ENCODE peak calls at places on chromosome 21, in nine cellular contexts. One of them, this sample, is unnamed.

GRCh38 chr21:42019101-42019605 is 9.0 kb upstream of the ZBTB21 start:
- DNase-seq in caudate nucleus: no peak
- DNase-seq in T-helper 1 cell: no peak
- DNase-seq in activated CD4-positive, alpha-beta T cell treated with anti-CD3 and anti-CD28 coated beads for 24 hours: no peak
- DNase-seq in HFF-Myc: no peak
- DNase-seq in left ventricle myocardium superior: no peak
- DNase-seq in iPS-NIHi11: no peak
- DNase-seq in stimulated activated naive B cell treated with anti-CD40 and anti-IgM and Interleukin-4, amounts not matched to agents 10 μg/mL and 1 μg/mL and 100 μg/mL, for 72 hours: no peak
- DNase-seq in nephron progenitor cell: no peak
- DNase-seq in this sample: no peak

GRCh38 chr21:45820171-45821091 is 161.1 kb upstream of the COL6A1 start:
- DNase-seq in caudate nucleus: peak; percentile 59
- DNase-seq in T-helper 1 cell: peak; percentile 60
- DNase-seq in activated CD4-positive, alpha-beta T cell treated with anti-CD3 and anti-CD28 coated beads for 24 hours: peak; percentile 74
- DNase-seq in HFF-Myc: peak; percentile 77
- DNase-seq in left ventricle myocardium superior: peak; percentile 84
- DNase-seq in iPS-NIHi11: peak; percentile 92
- DNase-seq in stimulated activated naive B cell treated with anti-CD40 and anti-IgM and Interleukin-4, amounts not matched to agents 10 μg/mL and 1 μg/mL and 100 μg/mL, for 72 hours: peak; percentile 54
- DNase-seq in nephron progenitor cell: peak; percentile 90
- DNase-seq in this sample: peak; percentile 90

GRCh38 chr21:33308586-33309490 is 15.9 kb upstream of the IFNAR1 start:
- DNase-seq in caudate nucleus: no peak
- DNase-seq in T-helper 1 cell: no peak
- DNase-seq in activated CD4-positive, alpha-beta T cell treated with anti-CD3 and anti-CD28 coated beads for 24 hours: no peak
- DNase-seq in HFF-Myc: peak; percentile 77
- DNase-seq in left ventricle myocardium superior: no peak
- DNase-seq in iPS-NIHi11: no peak
- DNase-seq in stimulated activated naive B cell treated with anti-CD40 and anti-IgM and Interleukin-4, amounts not matched to agents 10 μg/mL and 1 μg/mL and 100 μg/mL, for 72 hours: peak; percentile 72
- DNase-seq in nephron progenitor cell: no peak
- DNase-seq in this sample: peak; percentile 81

GRCh38 chr21:41703857-41704501 is 62.9 kb downstream of the RIPK4 start:
- DNase-seq in caudate nucleus: no peak
- DNase-seq in T-helper 1 cell: no peak
- DNase-seq in activated CD4-positive, alpha-beta T cell treated with anti-CD3 and anti-CD28 coated beads for 24 hours: no peak
- DNase-seq in HFF-Myc: no peak
- DNase-seq in left ventricle myocardium superior: no peak
- DNase-seq in iPS-NIHi11: no peak
- DNase-seq in stimulated activated naive B cell treated with anti-CD40 and anti-IgM and Interleukin-4, amounts not matched to agents 10 μg/mL and 1 μg/mL and 100 μg/mL, for 72 hours: no peak
- DNase-seq in nephron progenitor cell: no peak
- DNase-seq in this sample: no peak

GRCh38 chr21:46065215-46065992 is 32.5 kb upstream of the COL6A2 start:
- DNase-seq in caudate nucleus: no peak
- DNase-seq in T-helper 1 cell: no peak
- DNase-seq in activated CD4-positive, alpha-beta T cell treated with anti-CD3 and anti-CD28 coated beads for 24 hours: no peak
- DNase-seq in HFF-Myc: no peak
- DNase-seq in left ventricle myocardium superior: peak; percentile 78
- DNase-seq in iPS-NIHi11: no peak
- DNase-seq in stimulated activated naive B cell treated with anti-CD40 and anti-IgM and Interleukin-4, amounts not matched to agents 10 μg/mL and 1 μg/mL and 100 μg/mL, for 72 hours: no peak
- DNase-seq in nephron progenitor cell: no peak
- DNase-seq in this sample: no peak

GRCh38 chr21:45318556-45319341 is 31.1 kb upstream of the POFUT2 start:
- DNase-seq in caudate nucleus: no peak
- DNase-seq in T-helper 1 cell: no peak
- DNase-seq in activated CD4-positive, alpha-beta T cell treated with anti-CD3 and anti-CD28 coated beads for 24 hours: no peak
- DNase-seq in HFF-Myc: no peak
- DNase-seq in left ventricle myocardium superior: peak; percentile 85
- DNase-seq in iPS-NIHi11: peak; percentile 60
- DNase-seq in stimulated activated naive B cell treated with anti-CD40 and anti-IgM and Interleukin-4, amounts not matched to agents 10 μg/mL and 1 μg/mL and 100 μg/mL, for 72 hours: no peak
- DNase-seq in nephron progenitor cell: peak; percentile 56
- DNase-seq in this sample: no peak

GRCh38 chr21:42237577-42237976 is 18.6 kb downstream of the ABCG1 start:
- DNase-seq in caudate nucleus: no peak
- DNase-seq in T-helper 1 cell: no peak
- DNase-seq in activated CD4-positive, alpha-beta T cell treated with anti-CD3 and anti-CD28 coated beads for 24 hours: no peak
- DNase-seq in HFF-Myc: no peak
- DNase-seq in left ventricle myocardium superior: no peak
- DNase-seq in iPS-NIHi11: no peak
- DNase-seq in stimulated activated naive B cell treated with anti-CD40 and anti-IgM and Interleukin-4, amounts not matched to agents 10 μg/mL and 1 μg/mL and 100 μg/mL, for 72 hours: no peak
- DNase-seq in nephron progenitor cell: no peak
- DNase-seq in this sample: no peak

GRCh38 chr21:28523367-28523766 is 469.3 kb downstream of the LTN1 start:
- DNase-seq in caudate nucleus: no peak
- DNase-seq in T-helper 1 cell: no peak
- DNase-seq in activated CD4-positive, alpha-beta T cell treated with anti-CD3 and anti-CD28 coated beads for 24 hours: no peak
- DNase-seq in HFF-Myc: no peak
- DNase-seq in left ventricle myocardium superior: no peak
- DNase-seq in iPS-NIHi11: no peak
- DNase-seq in stimulated activated naive B cell treated with anti-CD40 and anti-IgM and Interleukin-4, amounts not matched to agents 10 μg/mL and 1 μg/mL and 100 μg/mL, for 72 hours: no peak
- DNase-seq in nephron progenitor cell: no peak
- DNase-seq in this sample: no peak

GRCh38 chr21:37202221-37202805 is 64.8 kb downstream of the VPS26C start:
- DNase-seq in caudate nucleus: no peak
- DNase-seq in T-helper 1 cell: no peak
- DNase-seq in activated CD4-positive, alpha-beta T cell treated with anti-CD3 and anti-CD28 coated beads for 24 hours: no peak
- DNase-seq in HFF-Myc: no peak
- DNase-seq in left ventricle myocardium superior: no peak
- DNase-seq in iPS-NIHi11: no peak
- DNase-seq in stimulated activated naive B cell treated with anti-CD40 and anti-IgM and Interleukin-4, amounts not matched to agents 10 μg/mL and 1 μg/mL and 100 μg/mL, for 72 hours: no peak
- DNase-seq in nephron progenitor cell: no peak
- DNase-seq in this sample: no peak

GRCh38 chr21:24308183-24308582 is 1299.1 kb downstream of the MRPL39 start:
- DNase-seq in caudate nucleus: no peak
- DNase-seq in T-helper 1 cell: no peak
- DNase-seq in activated CD4-positive, alpha-beta T cell treated with anti-CD3 and anti-CD28 coated beads for 24 hours: no peak
- DNase-seq in HFF-Myc: no peak
- DNase-seq in left ventricle myocardium superior: no peak
- DNase-seq in iPS-NIHi11: no peak
- DNase-seq in stimulated activated naive B cell treated with anti-CD40 and anti-IgM and Interleukin-4, amounts not matched to agents 10 μg/mL and 1 μg/mL and 100 μg/mL, for 72 hours: no peak
- DNase-seq in nephron progenitor cell: no peak
- DNase-seq in this sample: no peak

GRCh38 chr21:36385909-36386642 is 884 bp downstream of the CHAF1B start:
- DNase-seq in caudate nucleus: no peak
- DNase-seq in T-helper 1 cell: no peak
- DNase-seq in activated CD4-positive, alpha-beta T cell treated with anti-CD3 and anti-CD28 coated beads for 24 hours: no peak
- DNase-seq in HFF-Myc: no peak
- DNase-seq in left ventricle myocardium superior: no peak
- DNase-seq in iPS-NIHi11: no peak
- DNase-seq in stimulated activated naive B cell treated with anti-CD40 and anti-IgM and Interleukin-4, amounts not matched to agents 10 μg/mL and 1 μg/mL and 100 μg/mL, for 72 hours: no peak
- DNase-seq in nephron progenitor cell: no peak
- DNase-seq in this sample: no peak

GRCh38 chr21:42956824-42957632 is 17.3 kb upstream of the PKNOX1 start:
- DNase-seq in caudate nucleus: no peak
- DNase-seq in T-helper 1 cell: no peak
- DNase-seq in activated CD4-positive, alpha-beta T cell treated with anti-CD3 and anti-CD28 coated beads for 24 hours: no peak
- DNase-seq in HFF-Myc: no peak
- DNase-seq in left ventricle myocardium superior: no peak
- DNase-seq in iPS-NIHi11: no peak
- DNase-seq in stimulated activated naive B cell treated with anti-CD40 and anti-IgM and Interleukin-4, amounts not matched to agents 10 μg/mL and 1 μg/mL and 100 μg/mL, for 72 hours: no peak
- DNase-seq in nephron progenitor cell: no peak
- DNase-seq in this sample: no peak

GRCh38 chr21:15210235-15210678 is 145.5 kb upstream of the NRIP1 start:
- DNase-seq in caudate nucleus: no peak
- DNase-seq in T-helper 1 cell: no peak
- DNase-seq in activated CD4-positive, alpha-beta T cell treated with anti-CD3 and anti-CD28 coated beads for 24 hours: no peak
- DNase-seq in HFF-Myc: no peak
- DNase-seq in left ventricle myocardium superior: peak; percentile 72
- DNase-seq in iPS-NIHi11: no peak
- DNase-seq in stimulated activated naive B cell treated with anti-CD40 and anti-IgM and Interleukin-4, amounts not matched to agents 10 μg/mL and 1 μg/mL and 100 μg/mL, for 72 hours: no peak
- DNase-seq in nephron progenitor cell: no peak
- DNase-seq in this sample: no peak

GRCh38 chr21:17930102-17930501 is 110.9 kb upstream of the C21orf91 start:
- DNase-seq in caudate nucleus: no peak
- DNase-seq in T-helper 1 cell: no peak
- DNase-seq in activated CD4-positive, alpha-beta T cell treated with anti-CD3 and anti-CD28 coated beads for 24 hours: no peak
- DNase-seq in HFF-Myc: no peak
- DNase-seq in left ventricle myocardium superior: no peak
- DNase-seq in iPS-NIHi11: no peak
- DNase-seq in stimulated activated naive B cell treated with anti-CD40 and anti-IgM and Interleukin-4, amounts not matched to agents 10 μg/mL and 1 μg/mL and 100 μg/mL, for 72 hours: no peak
- DNase-seq in nephron progenitor cell: no peak
- DNase-seq in this sample: no peak